ENCODE peak calls at places on chromosomes 13 and 19, in nine cellular contexts. D is caudate nucleus; L is mesenchymal stem cell; F is CD8-positive, alpha-beta memory T cell; M is pancreas; U is A549; Q is H1; V is cardiac muscle cell; I is suprapubic skin. J is an unnamed sample.

GRCh38 chr13:28476919-28477708 is 17.8 kb downstream of the FLT1 start:
- DNase-seq in D (no peak), L (peak), F (no peak), M (no peak), U (no peak), Q (no peak), V (no peak), I (no peak), J (no peak)

GRCh38 chr19:7953060-7953459 is 9.6 kb upstream of the TIMM44 start:
- DNase-seq in D (no peak), L (no peak), F (no peak), M (no peak), U (no peak), Q (no peak), V (peak), I (no peak), J (no peak)

GRCh38 chr13:23752111-23753001 is 136.8 kb downstream of the MIPEP start:
- DNase-seq in D (no peak), L (no peak), F (no peak), M (no peak), U (no peak), Q (no peak), V (no peak), I (no peak), J (no peak)

GRCh38 chr13:50171585-50172282 is 156.5 kb downstream of the KCNRG start:
- DNase-seq in D (peak), L (no peak), F (no peak), M (no peak), U (no peak), Q (no peak), V (no peak), I (no peak), J (no peak)

GRCh38 chr13:42153371-42153770 is 104.9 kb downstream of the DGKH start:
- DNase-seq in D (no peak), L (no peak), F (no peak), M (no peak), U (no peak), Q (no peak), V (no peak), I (no peak), J (no peak)

GRCh38 chr19:30565680-30566079 is 193.5 kb downstream of the ZNF536 start:
- DNase-seq in D (no peak), L (no peak), F (no peak), M (no peak), U (no peak), Q (no peak), V (no peak), I (peak), J (no peak)

GRCh38 chr13:41389580-41389979 is 67.8 kb upstream of the RGCC start:
- DNase-seq in D (no peak), L (no peak), F (no peak), M (no peak), U (no peak), Q (no peak), V (no peak), I (no peak), J (no peak)

GRCh38 chr19:51552608-51552995 is 18.5 kb upstream of the ZNF175 start:
- DNase-seq in D (no peak), L (no peak), F (no peak), M (no peak), U (no peak), Q (no peak), V (no peak), I (no peak), J (no peak)

GRCh38 chr13:110412132-110412912 is 105.2 kb downstream of the COL4A2 start:
- DNase-seq in D (peak), L (peak), F (no peak), M (peak), U (peak), Q (peak), V (peak), I (peak), J (peak)

GRCh38 chr13:106173346-106173745 is 362.1 kb downstream of the EFNB2 start:
- DNase-seq in D (no peak), L (no peak), F (no peak), M (no peak), U (no peak), Q (no peak), V (no peak), I (no peak), J (no peak)

GRCh38 chr13:28423010-28423409 is 71.9 kb downstream of the FLT1 start:
- DNase-seq in D (no peak), L (no peak), F (no peak), M (no peak), U (no peak), Q (no peak), V (no peak), I (no peak), J (no peak)

GRCh38 chr13:98007001-98007400 is 53.5 kb downstream of the IPO5 start:
- DNase-seq in D (no peak), L (no peak), F (no peak), M (no peak), U (no peak), Q (no peak), V (no peak), I (no peak), J (no peak)

GRCh38 chr19:49017666-49018351 is 918 bp upstream of the LHB start:
- DNase-seq in D (no peak), L (peak), F (peak), M (peak), U (no peak), Q (peak), V (peak), I (peak), J (peak)

GRCh38 chr19:31392514-31392913 is 43.3 kb upstream of the TSHZ3 start:
- DNase-seq in D (no peak), L (no peak), F (no peak), M (no peak), U (no peak), Q (no peak), V (peak), I (no peak), J (no peak)

GRCh38 chr13:42696191-42696590 is 85.2 kb upstream of the FAM216B start:
- DNase-seq in D (no peak), L (peak), F (no peak), M (no peak), U (no peak), Q (no peak), V (peak), I (no peak), J (no peak)

GRCh38 chr19:31432411-31432810 is 83.2 kb upstream of the TSHZ3 start:
- DNase-seq in D (no peak), L (no peak), F (no peak), M (no peak), U (no peak), Q (peak), V (no peak), I (no peak), J (no peak)

GRCh38 chr13:27421101-27421881 is 3.1 kb upstream of the GTF3A start:
- DNase-seq in D (no peak), L (no peak), F (no peak), M (no peak), U (no peak), Q (no peak), V (no peak), I (no peak), J (no peak)

GRCh38 chr13:112768795-112769411 is 79.1 kb downstream of the ATP11A start:
- DNase-seq in D (no peak), L (no peak), F (peak), M (no peak), U (no peak), Q (no peak), V (no peak), I (no peak), J (no peak)

GRCh38 chr13:110869805-110870706 is 44.8 kb downstream of the ANKRD10 start:
- DNase-seq in D (peak), L (peak), F (no peak), M (peak), U (peak), Q (peak), V (peak), I (peak), J (no peak)

GRCh38 chr19:12156254-12157058 is at the start of gene ZNF625:
- DNase-seq in D (peak), L (peak), F (no peak), M (peak), U (no peak), Q (peak), V (peak), I (peak), J (peak)

GRCh38 chr19:42450314-42450934 is 7.7 kb upstream of the CXCL17 start:
- DNase-seq in D (peak), L (peak), F (peak), M (peak), U (peak), Q (peak), V (peak), I (peak), J (peak)

GRCh38 chr13:34675626-34676025 is 266.4 kb upstream of the NBEA start:
- DNase-seq in D (no peak), L (peak), F (no peak), M (no peak), U (no peak), Q (no peak), V (peak), I (no peak), J (no peak)

GRCh38 chr19:51799311-51799997 is 4.5 kb downstream of the FPR3 start:
- DNase-seq in D (no peak), L (peak), F (no peak), M (peak), U (peak), Q (no peak), V (peak), I (peak), J (peak)

GRCh38 chr19:58001895-58002369 is 688 bp downstream of the ZNF606 start:
- DNase-seq in D (no peak), L (peak), F (peak), M (no peak), U (no peak), Q (no peak), V (no peak), I (no peak), J (no peak)

GRCh38 chr13:52348983-52349780 is 56.8 kb downstream of the THSD1 start:
- DNase-seq in D (no peak), L (peak), F (no peak), M (no peak), U (peak), Q (no peak), V (peak), I (no peak), J (no peak)

DNA sequence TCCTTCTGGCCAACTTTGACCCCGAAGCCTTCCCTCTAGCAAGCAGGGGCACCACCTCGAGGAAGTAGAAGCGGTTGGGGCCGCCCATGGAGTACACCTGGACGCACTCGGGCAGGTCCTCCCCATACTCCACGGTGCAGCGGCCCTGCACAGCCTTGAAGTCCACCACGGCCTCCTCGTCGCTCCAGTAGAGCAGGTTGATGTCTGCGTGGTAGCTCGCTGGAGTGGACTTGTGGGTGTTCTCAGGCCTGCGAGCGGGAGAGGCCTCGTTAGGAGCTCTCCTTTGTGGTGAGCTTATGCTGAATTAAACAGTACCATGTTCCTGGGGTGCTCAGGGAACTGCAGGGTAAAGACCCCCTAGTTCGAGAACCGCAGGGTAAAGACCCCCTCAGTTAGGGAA is 22.3 kb upstream of the EIF3G start:
- DNase-seq in D (no peak), L (no peak), F (no peak), M (no peak), U (no peak), Q (no peak), V (no peak), I (no peak), J (no peak)
- H3K27ac ChIP-seq in D (no peak), L (no peak), F (peak), M (no peak), U (no peak), Q (no peak), V (no peak), I (no peak), J (no peak)

GRCh38 chr19:1410789-1411188 is 3.4 kb downstream of the DAZAP1 start:
- DNase-seq in D (no peak), L (no peak), F (no peak), M (no peak), U (no peak), Q (no peak), V (no peak), I (no peak), J (no peak)
- H3K27ac ChIP-seq in D (peak), L (peak), F (peak), M (no peak), U (no peak), Q (no peak), V (no peak), I (peak), J (peak)

GRCh38 chr19:3699071-3699740 is 1.1 kb downstream of the PIP5K1C start:
- DNase-seq in D (peak), L (peak), F (no peak), M (peak), U (no peak), Q (no peak), V (peak), I (peak), J (peak)
- H3K27ac ChIP-seq in D (peak), L (peak), F (peak), M (peak), U (peak), Q (no peak), V (peak), I (peak), J (peak)

DNA sequence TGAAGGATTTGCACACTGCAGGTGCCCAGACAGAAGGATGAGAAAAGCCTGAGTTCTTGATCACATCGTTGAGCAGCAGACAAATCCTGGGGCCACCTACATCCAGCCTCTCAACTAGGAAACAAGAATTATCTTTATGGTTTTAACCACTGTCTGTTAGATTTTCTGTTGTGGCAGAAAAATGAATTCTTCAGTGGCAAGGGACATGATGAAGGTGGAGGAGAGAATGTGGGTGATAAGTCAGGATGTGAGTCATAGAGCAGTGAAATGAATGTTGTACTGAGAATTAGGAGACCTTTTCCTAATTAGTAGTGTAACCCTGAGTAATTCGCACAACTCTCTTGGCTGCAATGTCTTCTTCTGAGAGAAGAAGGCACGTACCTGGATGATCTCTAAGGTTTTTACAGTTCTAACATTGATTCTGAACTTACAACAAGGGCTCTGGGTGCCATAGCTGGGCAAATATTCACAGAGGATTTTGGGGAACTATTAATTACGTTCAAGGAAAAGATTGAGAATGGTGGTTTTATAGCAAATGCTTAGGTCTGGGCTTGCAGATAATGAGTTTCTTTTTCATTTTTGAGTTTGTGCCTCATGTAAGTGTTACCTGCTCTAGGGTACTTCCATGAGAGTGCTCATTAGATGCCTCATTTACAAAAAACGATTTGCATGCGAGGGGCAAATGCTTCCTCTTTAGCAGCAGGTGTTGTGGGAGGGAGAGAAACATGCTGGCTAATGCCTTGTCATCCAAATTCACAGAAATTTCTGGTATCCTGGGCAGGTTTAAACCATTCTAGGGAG is 111.0 kb upstream of the KL start:
- DNase-seq in D (no peak), L (no peak), F (no peak), M (no peak), U (no peak), Q (no peak), V (no peak), I (no peak), J (no peak)
- H3K27ac ChIP-seq in D (peak), L (no peak), F (no peak), M (no peak), U (no peak), Q (no peak), V (no peak), I (no peak), J (no peak)

DNA sequence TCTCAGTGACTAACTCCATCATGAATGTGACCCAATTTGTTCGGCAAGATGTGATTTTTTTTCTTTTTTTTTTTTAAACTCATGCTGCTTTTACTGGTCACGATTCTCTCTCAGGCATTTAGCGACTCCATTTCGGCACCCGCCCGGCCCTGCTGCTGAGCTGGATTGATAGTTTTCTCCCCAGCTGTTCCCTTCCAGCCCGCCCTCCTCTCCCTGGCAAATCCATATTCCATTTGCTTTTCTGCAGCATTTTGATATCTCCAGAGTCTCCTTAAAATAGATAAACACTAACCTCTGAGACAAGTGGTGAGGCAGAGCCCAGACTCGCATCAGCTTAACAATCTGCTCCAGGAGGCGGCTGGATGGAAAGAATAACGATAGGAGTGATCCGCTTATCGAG is 55.5 kb upstream of the KATNAL1 start:
- DNase-seq in D (no peak), L (no peak), F (no peak), M (no peak), U (no peak), Q (no peak), V (peak), I (no peak), J (no peak)
- H3K27ac ChIP-seq in D (no peak), L (no peak), F (no peak), M (no peak), U (no peak), Q (no peak), V (no peak), I (no peak), J (no peak)

DNA sequence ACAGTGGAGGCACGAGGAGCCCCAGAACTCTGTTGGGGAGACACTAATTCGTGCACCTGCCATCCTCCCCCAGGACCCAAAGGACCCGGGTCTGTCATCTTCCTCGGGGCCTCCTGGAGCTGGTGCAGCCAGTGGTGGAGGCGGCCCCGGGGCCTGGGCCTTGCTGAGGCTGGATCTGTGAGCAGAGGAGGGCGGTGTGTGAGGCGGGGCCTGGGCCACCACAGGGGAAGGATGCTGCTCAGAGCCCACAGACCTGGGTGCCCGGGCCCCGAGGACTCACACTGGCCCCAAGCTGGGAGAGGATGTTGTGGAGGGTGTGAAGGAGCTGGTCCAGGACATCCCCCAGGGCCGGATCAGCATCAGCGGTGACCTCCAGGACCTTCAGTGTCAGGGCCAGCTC is 8.3 kb downstream of the IFNL3 start:
- DNase-seq in D (no peak), L (no peak), F (no peak), M (no peak), U (no peak), Q (no peak), V (no peak), I (no peak), J (no peak)
- H3K27ac ChIP-seq in D (no peak), L (no peak), F (no peak), M (no peak), U (no peak), Q (no peak), V (no peak), I (no peak), J (no peak)

J was measured in substantia nigra.